ENCODE peak calls at places on chromosomes 11 and 22, in ten cellular contexts. M is psoas muscle, Y is EL, R is NCI-H2171 treated with DMSO at 0.1 percent for 48 hours, K is HT1080, P is PC-3, O is A549, I is GM03348, Q is foreskin fibroblast, L is HuH-7.5. B is an unnamed sample.

GRCh38 chr11:68891356-68891948 is 12.2 kb downstream of the MRPL21 start:
- DNase-seq in M (no peak), Y (no peak), R (no peak), K (no peak), P (no peak), O (no peak), I (no peak), Q (no peak), L (no peak), B (no peak)

GRCh38 chr11:126637800-126638175 is 282.3 kb downstream of the ST3GAL4 start:
- DNase-seq in M (no peak), Y (peak), R (no peak), K (peak), P (no peak), O (no peak), I (peak), Q (peak), L (no peak), B (no peak)

GRCh38 chr11:123577081-123577598 is 77.3 kb downstream of the SCN3B start:
- DNase-seq in M (peak), Y (peak), R (peak), K (peak), P (peak), O (peak), I (peak), Q (peak), L (peak), B (no peak)

GRCh38 chr22:32693102-32693501 is 108.4 kb upstream of the TIMP3 start:
- DNase-seq in M (no peak), Y (no peak), R (peak), K (no peak), P (peak), O (no peak), I (no peak), Q (no peak), L (no peak), B (no peak)

GRCh38 chr22:49779853-49780271 is 47.8 kb downstream of the BRD1 start:
- DNase-seq in M (peak), Y (no peak), R (no peak), K (no peak), P (no peak), O (no peak), I (no peak), Q (no peak), L (no peak), B (no peak)

GRCh38 chr22:36562261-36562835 is 33.4 kb upstream of the EIF3D start:
- DNase-seq in M (no peak), Y (peak), R (no peak), K (peak), P (peak), O (peak), I (peak), Q (peak), L (no peak), B (peak)

GRCh38 chr22:37999640-38000272 is 15.4 kb upstream of the SOX10 start:
- DNase-seq in M (peak), Y (peak), R (peak), K (peak), P (peak), O (no peak), I (no peak), Q (peak), L (no peak), B (peak)

GRCh38 chr11:1163321-1163910 is 5.7 kb downstream of the MUC5AC start:
- DNase-seq in M (peak), Y (no peak), R (no peak), K (no peak), P (no peak), O (no peak), I (no peak), Q (no peak), L (no peak), B (no peak)

GRCh38 chr22:21827628-21828267 is 39.7 kb downstream of the MAPK1 start:
- DNase-seq in M (no peak), Y (no peak), R (no peak), K (no peak), P (peak), O (no peak), I (no peak), Q (no peak), L (no peak), B (no peak)

GRCh38 chr11:114162719-114163123 is 103.2 kb downstream of the ZBTB16 start:
- DNase-seq in M (peak), Y (peak), R (peak), K (peak), P (peak), O (peak), I (peak), Q (peak), L (peak), B (peak)

B was measured in dermis microvascular lymphatic vessel endothelial cell.